ENCODE peak calls at places on chromosomes 3 and 15, in eight cellular contexts. G, R, M, S, B, Q, C and I are unnamed samples.

GRCh38 chr15:89486726-89487050 is 9.7 kb downstream of the RHCG start:
- DNase-seq in Q (no peak), B (peak; percentile 73), S (no peak), R (no peak), G (no peak), C (no peak), M (peak; percentile 43), I (no peak)

GRCh38 chr3:13612829-13613228 is 63.9 kb downstream of the FBLN2 start:
- DNase-seq in Q (peak; percentile 8), S (peak; percentile 38), R (no peak), C (peak; percentile 53), G (no peak), M (no peak), B (no peak), I (peak; percentile 25)

GRCh38 chr3:76177650-76178049 is 392.3 kb upstream of the ZNF717 start:
- DNase-seq in B (no peak), S (no peak), M (no peak), C (no peak), R (no peak), G (no peak), Q (no peak), I (no peak)

GRCh38 chr3:123344175-123344908 is 104.5 kb downstream of the ADCY5 start:
- DNase-seq in G (no peak), M (no peak), C (peak; percentile 26), R (peak; percentile 77), S (no peak), Q (peak; percentile 74), B (no peak), I (peak; percentile 86)

GRCh38 chr15:40047413-40048154 is 8.6 kb upstream of the SRP14 start:
- DNase-seq in M (peak; percentile 69), S (peak; percentile 53), C (peak; percentile 65), R (peak; percentile 92), B (peak; percentile 78), G (peak; percentile 47), Q (peak; percentile 87), I (peak; percentile 92)

GRCh38 chr15:40065166-40065565 is 26.2 kb upstream of the SRP14 start:
- DNase-seq in G (no peak), B (no peak), M (no peak), R (no peak), S (no peak), C (no peak), Q (no peak), I (no peak)

GRCh38 chr15:98952381-98952803 is 55.2 kb downstream of the PGPEP1L start:
- DNase-seq in B (no peak), Q (peak; percentile 72), S (no peak), R (no peak), C (no peak), M (no peak), G (peak; percentile 59), I (no peak)

GRCh38 chr3:146382386-146382785 is 87.0 kb downstream of the PLSCR2 start:
- DNase-seq in S (no peak), B (no peak), G (no peak), Q (peak; percentile 33), C (no peak), R (peak; percentile 48), M (peak; percentile 41), I (peak; percentile 44)

GRCh38 chr3:193132923-193133463 is 108.0 kb upstream of the PLAAT1 start:
- DNase-seq in B (no peak), C (peak; percentile 25), M (no peak), G (no peak), R (no peak), S (no peak), Q (no peak), I (peak; percentile 11)

GRCh38 chr3:123469323-123469995 is 20.6 kb upstream of the ADCY5 start:
- DNase-seq in B (no peak), G (no peak), Q (no peak), M (no peak), C (no peak), S (no peak), R (no peak), I (no peak)

GRCh38 chr3:155972885-155973584 is 102.6 kb downstream of the GMPS start:
- DNase-seq in M (no peak), B (no peak), G (no peak), S (no peak), R (no peak), C (no peak), Q (no peak), I (no peak)

GRCh38 chr3:129934234-129935123 is 40.0 kb upstream of the TRH start:
- DNase-seq in C (no peak), M (no peak), G (no peak), B (no peak), S (no peak), R (peak; percentile 43), Q (peak; percentile 16), I (peak; percentile 28)

GRCh38 chr15:49877117-49877860 is 241.7 kb downstream of the ATP8B4 start:
- DNase-seq in S (no peak), G (no peak), B (no peak), M (no peak), C (peak; percentile 95), Q (peak; percentile 60), R (no peak), I (no peak)

GRCh38 chr15:75723847-75724660 is 11.4 kb upstream of the CSPG4 start:
- DNase-seq in Q (peak; percentile 96), M (peak; percentile 94), S (peak; percentile 84), C (peak; percentile 94), R (peak; percentile 95), G (peak; percentile 89), B (peak; percentile 91), I (peak; percentile 96)

GRCh38 chr3:65033577-65033976 is 345.8 kb upstream of the ADAMTS9 start:
- DNase-seq in C (peak; percentile 16), R (no peak), G (no peak), S (no peak), Q (no peak), M (no peak), B (no peak), I (no peak)

GRCh38 chr3:127762077-127762786 is 60.1 kb downstream of the MGLL start:
- DNase-seq in C (no peak), Q (no peak), R (no peak), B (peak; percentile 67), S (no peak), M (peak; percentile 51), G (no peak), I (no peak)

GRCh38 chr3:185401319-185401955 is 38.5 kb downstream of the MAP3K13 start:
- DNase-seq in R (peak; percentile 17), S (no peak), C (no peak), Q (peak; percentile 57), B (no peak), G (no peak), M (no peak), I (no peak)

DNA sequence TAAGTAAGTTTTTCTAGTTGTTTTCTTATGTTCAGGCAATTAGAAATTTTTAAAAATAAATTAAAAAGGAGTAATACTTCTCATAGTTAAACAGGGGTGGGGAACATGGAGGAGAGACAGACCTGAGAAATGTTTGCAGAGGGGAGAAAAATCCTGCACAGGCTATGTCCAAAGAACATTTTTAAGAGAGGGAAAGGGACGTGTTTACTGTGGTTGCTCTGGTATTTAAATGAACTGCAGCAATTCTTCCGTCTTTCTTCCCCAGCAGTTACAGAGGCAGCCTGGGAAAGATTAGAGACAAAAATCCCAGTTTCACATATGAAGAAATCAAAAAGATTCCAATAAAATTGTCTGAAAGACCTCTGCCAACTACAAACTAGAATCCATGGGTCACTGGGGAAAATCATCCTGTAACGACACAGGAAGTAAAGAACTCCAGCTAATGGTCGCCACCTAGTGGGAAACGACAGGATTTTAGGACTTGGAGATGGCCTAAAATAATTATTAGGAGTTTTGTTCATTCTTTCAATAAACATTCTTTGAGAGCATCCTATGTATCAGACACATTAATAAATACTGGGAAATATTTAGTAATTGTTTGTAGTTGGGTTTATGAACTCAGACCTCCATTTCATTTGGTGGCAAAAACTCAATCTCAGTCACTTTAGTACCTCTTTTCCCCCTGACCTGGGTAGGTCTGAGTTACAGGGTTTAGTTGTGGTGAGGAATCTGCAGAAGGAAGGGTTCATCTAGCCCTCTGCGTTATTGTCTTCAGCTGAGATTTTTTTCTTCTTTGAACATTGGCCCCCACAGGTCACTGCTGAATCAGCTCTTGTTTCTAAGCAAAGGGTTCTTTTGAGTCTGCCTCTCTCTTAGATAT is 69.9 kb upstream of the GOLIM4 start:
- DNase-seq in M (peak; percentile 68), S (no peak), Q (peak; percentile 76), B (no peak), R (peak; percentile 88), G (peak; percentile 66), C (peak; percentile 78), I (peak; percentile 75)
- TF ChIP-seq CTCF in M (peak; percentile 73), S (peak; percentile 72), Q (peak; percentile 92), B (peak; percentile 75), R (peak; percentile 62), G (no peak), C (peak; percentile 82), I (peak; percentile 66)

GRCh38 chr3:116647955-116648354 is 61.6 kb upstream of the TUSC7 start:
- DNase-seq in C (no peak), Q (no peak), R (no peak), B (no peak), G (no peak), M (no peak), S (no peak), I (no peak)
- H3K4me3 ChIP-seq in C (no peak overlapping the region), Q (no peak overlapping the region), R (no peak overlapping the region), B (no peak overlapping the region), G (no peak overlapping the region), M (no peak overlapping the region), S (no peak overlapping the region), I (no peak overlapping the region)

DNA sequence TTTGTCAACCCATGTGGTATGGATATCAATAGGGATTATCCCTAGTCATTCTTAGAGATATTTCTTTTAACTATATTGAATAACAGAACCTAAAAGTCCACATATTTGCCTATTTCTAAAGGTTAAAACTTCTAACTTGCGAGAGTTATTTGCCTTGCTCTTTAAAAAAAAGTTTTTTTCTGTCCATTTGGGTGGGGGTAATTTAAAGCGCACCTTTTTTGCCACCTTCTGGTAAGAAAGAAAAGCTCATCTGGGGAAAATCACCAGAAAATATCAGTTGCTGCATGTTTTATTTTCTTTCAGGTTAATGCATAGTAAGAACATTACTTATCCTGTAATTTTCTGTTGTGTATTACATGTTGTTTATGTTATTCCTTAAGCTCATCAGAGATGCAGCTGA is 242.0 kb upstream of the GOLGA6L4 start:
- DNase-seq in G (no peak), C (no peak), B (no peak), Q (no peak), S (no peak), M (no peak), R (no peak), I (no peak)
- TF ChIP-seq CTCF in G (no peak), C (peak; percentile 19), B (no peak), Q (no peak), S (no peak), M (no peak), R (peak; percentile 9), I (no peak)

DNA sequence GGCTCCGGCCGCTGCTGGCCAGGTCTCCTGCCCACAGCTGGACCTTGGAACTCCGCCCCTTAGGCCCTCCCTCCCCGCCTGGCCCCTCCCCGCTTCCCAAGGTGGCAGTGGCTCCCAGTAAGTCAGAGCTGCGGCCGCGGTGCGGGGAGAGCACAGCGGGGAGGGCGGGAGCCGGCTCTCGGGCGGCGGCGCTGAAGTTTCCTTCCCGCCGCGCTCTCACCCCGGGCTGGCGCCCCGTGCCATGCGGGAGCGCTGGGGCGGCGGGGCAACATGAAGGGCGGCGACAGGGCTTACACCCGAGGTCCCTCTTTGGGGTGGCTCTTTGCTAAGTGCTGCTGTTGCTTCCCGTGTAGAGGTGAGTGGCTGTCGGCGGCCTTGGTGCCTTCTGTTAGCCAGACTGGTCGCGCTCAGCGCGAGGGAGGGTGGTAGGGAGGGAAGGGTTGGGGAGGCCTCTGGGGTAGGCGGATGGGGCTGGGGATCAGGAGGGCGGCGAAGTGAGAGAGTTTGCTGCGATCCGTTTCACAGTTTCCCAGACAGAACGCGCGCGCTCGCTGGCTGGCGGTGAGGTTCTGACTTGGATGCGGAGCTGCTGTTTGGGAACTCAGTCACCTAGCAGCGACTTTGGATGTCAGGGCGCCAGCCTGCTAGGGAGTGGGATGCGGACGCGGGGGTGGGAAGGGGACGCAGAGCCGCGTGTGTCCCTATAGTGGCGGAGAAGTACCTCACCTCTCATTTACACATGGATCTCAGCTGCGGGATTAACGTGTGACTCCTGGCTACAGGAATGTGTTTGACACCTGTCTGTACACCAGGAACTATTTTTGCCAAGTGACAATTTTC is 145.5 kb upstream of the UMPS start:
- DNase-seq in R (peak; percentile 27), B (peak; percentile 85), M (peak; percentile 86), C (no peak), S (peak; percentile 85), G (peak; percentile 93), Q (peak; percentile 22), I (peak; percentile 48)
- H3K4me3 ChIP-seq in R (peak overlapping the region; percentile 46), B (peak overlapping the region; percentile 56), M (peak overlapping the region; percentile 66), C (peak overlapping the region; percentile 54), S (peak overlapping the region; percentile 68), G (peak overlapping the region; percentile 74), Q (peak overlapping the region; percentile 44), I (peak overlapping the region; percentile 41)